ENCODE peak calls at places on chromosomes 11 and 22, in five cellular contexts. G, M, R, P and X are unnamed samples.

GRCh38 chr11:35367491-35367890 is 51.9 kb downstream of the SLC1A2 start:
- DNase-seq in M (peak), P (no peak), R (no peak), G (peak), X (no peak)

GRCh38 chr22:24327827-24328226 is 57.2 kb downstream of the SPECC1L start:
- DNase-seq in G (no peak), M (no peak), P (no peak), R (no peak), X (no peak)

GRCh38 chr11:104254347-104254746 is 90.4 kb upstream of the PDGFD start:
- DNase-seq in M (no peak), P (no peak), R (no peak), G (peak), X (no peak)

GRCh38 chr22:19292262-19293230 is 1.0 kb upstream of the CLTCL1 start:
- DNase-seq in P (no peak), G (no peak), R (peak), M (peak), X (no peak)

GRCh38 chr22:46801826-46802607 is 39.6 kb downstream of the TBC1D22A start:
- DNase-seq in R (no peak), P (no peak), M (no peak), G (no peak), X (no peak)

GRCh38 chr11:131568318-131568717 is 197.9 kb downstream of the NTM start:
- DNase-seq in M (no peak), R (no peak), G (no peak), P (no peak), X (no peak)

GRCh38 chr11:62721994-62722393 is 5.3 kb downstream of the HNRNPUL2 start:
- DNase-seq in P (no peak), M (peak), R (no peak), G (peak), X (no peak)

GRCh38 chr22:24379536-24379935 is 47.9 kb upstream of the ADORA2A start:
- DNase-seq in R (no peak), M (no peak), P (no peak), G (no peak), X (no peak)

GRCh38 chr11:111185259-111185658 is 60.3 kb upstream of the POU2AF2 start:
- DNase-seq in R (no peak), G (peak), P (no peak), M (peak), X (peak)

GRCh38 chr11:70358797-70359196 is 39.5 kb upstream of the CTTN start:
- DNase-seq in G (no peak), M (no peak), P (no peak), R (no peak), X (no peak)

GRCh38 chr11:26910192-26910591 is 83.7 kb upstream of the FIBIN start:
- DNase-seq in M (no peak), P (no peak), R (no peak), G (no peak), X (no peak)

GRCh38 chr11:64745219-64745522 is 1.2 kb upstream of the RASGRP2 start:
- DNase-seq in G (no peak), R (peak), P (no peak), M (no peak), X (no peak)

GRCh38 chr11:15886866-15887265 is 469.5 kb downstream of the SOX6 start:
- DNase-seq in M (no peak), P (no peak), G (peak), R (no peak), X (no peak)

GRCh38 chr11:92296138-92296515 is 71.5 kb downstream of the FAT3 start:
- DNase-seq in R (no peak), G (peak), M (peak), P (no peak), X (no peak)

GRCh38 chr11:129374993-129375721 is 491 bp upstream of the BARX2 start:
- DNase-seq in M (no peak), R (no peak), G (peak), P (no peak), X (no peak)

GRCh38 chr11:92886243-92886905 is 83.1 kb upstream of the MTNR1B start:
- DNase-seq in R (no peak), M (peak), G (peak), P (peak), X (no peak)

GRCh38 chr11:119340335-119341221 is at the start of gene C1QTNF5:
- DNase-seq in P (no peak), M (peak), G (peak), R (peak), X (no peak)

GRCh38 chr11:17765381-17766359 is 31.1 kb downstream of the KCNC1 start:
- DNase-seq in M (no peak), P (no peak), G (no peak), R (no peak), X (no peak)

GRCh38 chr22:48491451-48491941 is 1336.2 kb downstream of the BRD1 start:
- DNase-seq in P (no peak), M (peak), G (no peak), R (peak), X (no peak)

GRCh38 chr11:1041936-1042608 is 5.6 kb upstream of the MUC6 start:
- DNase-seq in P (no peak), R (no peak), M (no peak), G (no peak), X (no peak)

GRCh38 chr11:17439316-17439782 is 37.3 kb downstream of the ABCC8 start:
- DNase-seq in R (no peak), P (no peak), M (no peak), G (no peak), X (no peak)

GRCh38 chr11:45876401-45876800 is 9.1 kb upstream of the MAPK8IP1 start:
- DNase-seq in P (no peak), R (no peak), G (no peak), M (no peak), X (no peak)

GRCh38 chr11:61120865-61121831 is 18.9 kb downstream of the CD5 start:
- DNase-seq in P (no peak), G (peak), R (no peak), M (peak), X (no peak)

GRCh38 chr11:123406441-123407123 is 23.5 kb upstream of the GRAMD1B start:
- DNase-seq in G (no peak), P (no peak), R (no peak), M (no peak), X (no peak)
- H3K4me3 ChIP-seq in G (no peak), P (no peak), R (no peak), M (no peak), X (no peak)

GRCh38 chr11:67731583-67731982 is 57.2 kb upstream of the ALDH3B2 start:
- DNase-seq in P (no peak), M (no peak), R (no peak), G (no peak), X (no peak)

DNA sequence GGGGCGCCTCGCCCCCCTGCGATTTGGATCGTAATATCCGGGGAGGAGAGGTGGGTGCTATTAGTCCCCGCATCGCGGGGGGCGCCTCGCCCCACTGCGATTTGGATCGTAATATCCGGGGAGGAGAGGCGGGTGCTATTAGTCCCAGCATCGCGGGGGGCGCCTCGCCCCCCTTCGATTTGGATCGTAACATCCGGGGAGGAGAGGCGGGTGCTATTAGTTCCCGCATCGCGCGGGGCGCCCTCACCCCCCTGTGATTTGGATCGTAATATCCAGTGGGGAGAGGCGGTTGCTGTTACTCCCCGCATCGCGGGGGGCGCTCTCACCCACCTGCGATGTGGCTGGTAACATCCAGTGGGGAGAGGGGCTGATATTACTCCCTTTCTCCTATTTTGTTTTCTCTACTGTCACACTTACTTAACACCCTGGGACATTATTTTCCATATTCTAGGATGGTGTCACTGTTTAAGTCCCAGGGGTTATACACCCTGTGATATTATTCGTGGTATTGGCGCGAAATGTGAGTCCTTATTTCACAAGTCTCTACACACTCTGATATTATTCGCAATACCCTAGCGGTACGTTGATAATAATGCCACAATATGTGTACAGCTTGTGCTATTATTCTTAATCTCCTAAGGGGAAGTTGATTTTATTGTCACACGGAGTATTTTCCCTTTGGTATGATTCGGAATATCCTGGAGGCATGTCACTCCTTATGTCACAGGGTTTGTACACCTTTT is 57.8 kb upstream of the ALDH3B2 start:
- DNase-seq in G (no peak), P (no peak), M (no peak), R (no peak), X (no peak)
- H3K4me3 ChIP-seq in G (no peak), P (no peak), M (no peak), R (no peak), X (no peak)

DNA sequence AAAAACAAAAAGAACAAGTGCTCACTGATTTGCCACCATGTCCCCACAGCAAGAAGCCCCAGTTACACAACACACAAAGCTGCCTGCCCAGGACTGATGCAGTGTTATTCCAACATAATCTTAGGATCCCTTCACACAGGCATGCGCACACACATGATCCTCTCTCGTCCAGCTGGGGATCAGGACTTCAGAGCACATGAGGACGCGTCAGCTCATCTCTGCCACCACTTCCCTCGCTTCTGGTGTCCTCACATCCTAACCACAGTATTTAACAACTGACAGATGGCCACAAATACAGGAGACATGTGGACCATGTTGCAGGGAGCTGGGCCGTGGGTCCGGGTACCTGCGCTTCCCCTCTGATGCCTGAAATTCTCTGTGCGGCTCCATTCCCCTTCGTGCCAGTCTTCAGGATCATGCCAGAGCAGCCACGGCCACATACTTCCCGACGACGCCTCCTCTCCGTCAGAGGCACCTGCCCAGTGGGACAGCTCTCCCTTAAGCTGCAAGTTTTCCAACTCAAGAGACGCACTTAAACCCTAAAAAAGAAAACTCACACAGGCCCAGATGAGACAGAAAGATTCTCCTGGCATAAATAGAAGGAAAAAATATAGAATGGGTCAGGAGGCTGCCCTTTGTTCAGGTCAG is 68.3 kb downstream of the PACSIN2 start:
- DNase-seq in G (no peak), M (peak), R (no peak), P (no peak), X (no peak)
- H3K4me3 ChIP-seq in G (no peak), M (no peak), R (no peak), P (no peak), X (no peak)

GRCh38 chr11:2721163-2721935 is 21.6 kb upstream of the KCNQ1OT1 start:
- DNase-seq in R (no peak), P (no peak), M (no peak), G (no peak), X (no peak)
- H3K4me3 ChIP-seq in R (no peak), P (no peak), M (no peak), G (no peak), X (no peak)

GRCh38 chr22:40345801-40346177 is 511 bp upstream of the ADSL start:
- DNase-seq in G (no peak), R (peak), P (no peak), M (peak), X (no peak)

GRCh38 chr22:40346178-40347064 is at the start of gene ADSL:
- DNase-seq in G (peak), R (peak), P (no peak), M (peak), X (no peak)

GRCh38 chr22:40347300-40347699 is 1.0 kb downstream of the ADSL start:
- DNase-seq in P (no peak), M (no peak), G (no peak), R (no peak), X (no peak)

GRCh38 chr22:40345271-40345670 is 1.0 kb upstream of the ADSL start:
- DNase-seq in G (peak), M (peak), P (peak), R (no peak), X (no peak)

DNA sequence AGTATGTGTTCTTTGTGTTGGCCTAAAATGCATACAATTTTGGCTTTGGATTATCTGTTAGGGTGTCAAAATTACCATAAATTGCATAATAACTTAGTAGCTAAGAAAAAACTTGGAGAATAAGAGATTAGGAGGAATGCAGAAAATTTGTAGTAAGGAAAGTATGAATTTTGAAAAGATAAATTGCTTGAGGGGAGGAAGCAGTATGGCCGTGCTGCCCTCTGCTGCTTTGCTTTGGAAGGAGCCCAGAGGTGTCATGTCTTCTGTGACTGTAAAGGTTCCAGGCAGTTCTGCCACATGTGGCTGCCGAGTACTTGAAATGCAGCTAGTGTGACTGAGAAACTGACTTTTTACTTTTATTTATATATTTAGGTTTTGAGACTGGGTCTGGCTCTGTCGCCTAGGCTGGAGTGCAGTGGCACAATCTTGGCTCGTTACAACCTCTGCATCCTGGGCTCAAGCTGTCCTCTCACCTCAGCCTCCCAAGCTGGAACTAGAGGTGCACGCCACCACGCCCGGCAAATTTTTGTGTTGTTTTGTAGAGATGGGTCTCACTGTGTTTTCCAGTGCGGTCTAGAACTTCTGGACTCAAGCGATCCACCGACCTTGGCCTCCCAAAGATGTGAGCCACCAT is 1.8 kb downstream of the ADSL start:
- DNase-seq in P (no peak), G (peak), R (peak), M (peak), X (no peak)
- H3K4me3 ChIP-seq in P (peak), G (no peak), R (no peak), M (peak), X (no peak)

GRCh38 chr22:30436196-30436595 is 10.6 kb downstream of the MTFP1 start:
- DNase-seq in R (no peak), M (no peak), G (no peak), P (no peak), X (no peak)
- H3K4me3 ChIP-seq in R (no peak), M (no peak), G (no peak), P (no peak), X (no peak)

GRCh38 chr11:22342599-22343138 is 4.5 kb downstream of the SLC17A6 start:
- DNase-seq in R (no peak), M (no peak), G (no peak), P (no peak), X (no peak)
- H3K4me3 ChIP-seq in R (no peak), M (no peak), G (no peak), P (no peak), X (no peak)